ENCODE peak calls at places on chromosomes 12 and 14, in six cellular contexts. X, Z, E, L, V and N are unnamed samples.

GRCh38 chr12:75155962-75156361 is 53.7 kb downstream of the KCNC2 start:
- DNase-seq in X (no peak), L (no peak), V (no peak), E (no peak), Z (no peak), N (no peak)

GRCh38 chr12:130695061-130695460 is 21.0 kb downstream of the RIMBP2 start:
- DNase-seq in L (no peak), V (no peak), X (no peak), E (no peak), Z (no peak), N (no peak)

GRCh38 chr12:114674201-114675047 is 9.6 kb downstream of the TBX3 start:
- DNase-seq in E (no peak), L (no peak), X (no peak), Z (no peak), V (no peak), N (no peak)

GRCh38 chr12:112901271-112901670 is 5.5 kb upstream of the OAS1 start:
- DNase-seq in L (no peak), V (no peak), X (no peak), Z (no peak), E (no peak), N (no peak)

GRCh38 chr12:32454075-32454474 is 54.7 kb downstream of the FGD4 start:
- DNase-seq in L (peak), E (no peak), X (no peak), Z (no peak), V (no peak), N (no peak)

GRCh38 chr12:75701859-75702258 is 190.4 kb upstream of the KRR1 start:
- DNase-seq in L (no peak), Z (no peak), X (no peak), V (no peak), E (no peak), N (no peak)

GRCh38 chr12:124939428-124940142 is 25.1 kb upstream of the UBC start:
- DNase-seq in X (no peak), V (peak), Z (peak), E (peak), L (peak), N (peak)

GRCh38 chr12:1398673-1399072 is 195.7 kb downstream of the FBXL14 start:
- DNase-seq in X (no peak), E (no peak), Z (peak), L (peak), V (no peak), N (no peak)

GRCh38 chr12:130874696-130875095 is 2.8 kb downstream of the RAN start:
- DNase-seq in Z (no peak), E (no peak), L (no peak), V (no peak), X (no peak), N (no peak)

GRCh38 chr14:69152944-69153847 is at the start of gene DCAF5:
- DNase-seq in V (peak), X (peak), Z (peak), E (peak), L (peak), N (peak)

GRCh38 chr14:59688224-59689170 is 111.9 kb upstream of the CCDC175 start:
- DNase-seq in X (no peak), L (peak), V (no peak), Z (peak), E (peak), N (peak)

GRCh38 chr14:80215756-80216581 is 4.7 kb upstream of the DIO2 start:
- DNase-seq in L (peak), Z (no peak), V (no peak), E (peak), X (no peak), N (no peak)

GRCh38 chr12:27680638-27681037 is 15.6 kb upstream of the REP15 start:
- DNase-seq in Z (no peak), X (no peak), L (no peak), V (no peak), E (no peak), N (no peak)

GRCh38 chr14:75752907-75753594 is 92.0 kb downstream of the TTLL5 start:
- DNase-seq in E (no peak), X (no peak), V (no peak), Z (no peak), L (peak), N (no peak)

GRCh38 chr12:26022043-26022442 is 63.6 kb downstream of the RASSF8 start:
- DNase-seq in V (no peak), E (no peak), L (no peak), Z (no peak), X (no peak), N (no peak)

GRCh38 chr12:10940389-10940788 is 1.3 kb upstream of the TAS2R14 start:
- DNase-seq in X (no peak), V (no peak), L (peak), E (no peak), Z (no peak), N (peak)

GRCh38 chr12:32896438-32897275 is at the start of gene PKP2:
- DNase-seq in Z (no peak), X (no peak), V (peak), L (peak), E (peak), N (no peak)

GRCh38 chr12:103712191-103712590 is 125.1 kb downstream of the STAB2 start:
- DNase-seq in E (no peak), V (no peak), L (no peak), X (no peak), Z (no peak), N (no peak)

GRCh38 chr14:56587701-56588100 is 8.1 kb downstream of the TMEM260 start:
- DNase-seq in L (no peak), Z (no peak), V (no peak), X (no peak), E (no peak), N (no peak)

GRCh38 chr12:3730111-3730510 is 22.8 kb downstream of the CRACR2A start:
- DNase-seq in X (no peak), V (no peak), L (no peak), Z (no peak), E (no peak), N (no peak)

GRCh38 chr14:50829472-50830043 is 1.4 kb downstream of the NIN start:
- DNase-seq in X (no peak), L (no peak), Z (no peak), V (no peak), E (no peak), N (no peak)

GRCh38 chr12:65313704-65314317 is 35.3 kb downstream of the MSRB3 start:
- DNase-seq in Z (peak), L (peak), X (no peak), E (no peak), V (no peak), N (no peak)

GRCh38 chr14:99971929-99972747 is 93.1 kb upstream of the EVL start:
- DNase-seq in X (no peak), V (peak), L (no peak), Z (no peak), E (no peak), N (no peak)

GRCh38 chr12:59382678-59383425 is 213.0 kb upstream of the SLC16A7 start:
- DNase-seq in E (no peak), V (no peak), X (no peak), L (peak), Z (no peak), N (no peak)

GRCh38 chr12:68641138-68641537 is 30.4 kb downstream of the RAP1B start:
- DNase-seq in Z (no peak), V (peak), X (no peak), L (no peak), E (no peak), N (no peak)

GRCh38 chr12:13463189-13463588 is 266.7 kb downstream of the EMP1 start:
- DNase-seq in Z (no peak), L (no peak), X (no peak), V (no peak), E (no peak), N (no peak)

GRCh38 chr14:74846168-74846567 is 29.8 kb downstream of the PROX2 start:
- DNase-seq in V (no peak), L (peak), X (no peak), Z (no peak), E (no peak), N (no peak)

GRCh38 chr12:65720136-65720535 is 104.1 kb upstream of the HMGA2 start:
- DNase-seq in E (no peak), X (no peak), V (no peak), Z (no peak), L (peak), N (peak)

GRCh38 chr12:108157856-108158255 is 28.8 kb downstream of the WSCD2 start:
- DNase-seq in X (no peak), V (no peak), E (no peak), Z (no peak), L (no peak), N (no peak)

GRCh38 chr14:101320386-101320785 is 240.9 kb upstream of the DIO3 start:
- DNase-seq in L (no peak), V (no peak), X (no peak), Z (no peak), E (no peak), N (no peak)

GRCh38 chr12:42589465-42590323 is at the start of gene PRICKLE1:
- DNase-seq in V (no peak), X (no peak), E (peak), L (peak), Z (no peak), N (no peak)

GRCh38 chr12:27015730-27016076 is 1.5 kb upstream of the TM7SF3 start:
- DNase-seq in E (no peak), V (peak), Z (no peak), X (no peak), L (peak), N (no peak)

GRCh38 chr14:68621400-68622365 is 171.2 kb downstream of the ZFP36L1 start:
- DNase-seq in V (no peak), E (no peak), L (peak), Z (no peak), X (no peak), N (peak)

GRCh38 chr12:119179335-119180021 is 747 bp downstream of the HSPB8 start:
- DNase-seq in E (no peak), Z (peak), X (no peak), V (no peak), L (no peak), N (no peak)

GRCh38 chr12:129750426-129750825 is 153.4 kb downstream of the TMEM132D start:
- DNase-seq in L (peak), X (no peak), Z (no peak), V (no peak), E (no peak), N (no peak)

GRCh38 chr14:76812093-76812421 is 625 bp downstream of the ANGEL1 start:
- DNase-seq in L (no peak), X (no peak), E (no peak), V (no peak), Z (no peak), N (no peak)

GRCh38 chr12:31353730-31354708 is 28.1 kb upstream of the SINHCAF start:
- DNase-seq in E (no peak), L (peak), Z (no peak), V (no peak), X (no peak), N (no peak)

GRCh38 chr12:59398164-59398563 is 197.7 kb upstream of the SLC16A7 start:
- DNase-seq in L (no peak), V (no peak), Z (no peak), X (no peak), E (no peak), N (no peak)